ENCODE peak calls at places on chromosomes 11 and 22, in ten cellular contexts. Y is AG10803; X is activated CD4-positive, alpha-beta T cell treated with anti-CD3 and anti-CD28 coated beads for 24 hours; O is activated T-helper 2 cell treated with anti-CD3 and anti-CD28 coated beads, Interferon-gamma antibody, Interleukin-2, Interleukin-4, amounts not matched to agents 10 μg/mL and 5 μg/mL and 100 μg/mL, durations not matched to agents 14 hours and 24 hours and 36 hours; G is neuronal stem cell; J is stimulated activated CD4-positive, alpha-beta T cell treated with anti-CD3 and anti-CD28 coated beads, Interleukin-2, amount 100 ng/mL, for 4 hours; Z is DMS153; T is AG20443; Q is HT1080; D is heart right ventricle. P is an unnamed sample.

GRCh38 chr11:78219493-78220217 is 30.9 kb downstream of the USP35 start:
- DNase-seq in Y (no peak), X (no peak), O (no peak), G (no peak), J (no peak), Z (no peak), T (no peak), Q (no peak), D (no peak), P (no peak)

GRCh38 chr22:39283312-39284141 is 35.9 kb downstream of the RPL3 start:
- DNase-seq in Y (no peak), X (no peak), O (no peak), G (no peak), J (no peak), Z (no peak), T (no peak), Q (no peak), D (peak; percentile 74), P (no peak)

GRCh38 chr11:46697303-46697702 is 3.1 kb downstream of the ARHGAP1 start:
- DNase-seq in Y (no peak), X (no peak), O (no peak), G (no peak), J (no peak), Z (no peak), T (no peak), Q (no peak), D (peak; percentile 61), P (no peak)

GRCh38 chr11:8253566-8253965 is 10.1 kb downstream of the LMO1 start:
- DNase-seq in Y (no peak), X (no peak), O (no peak), G (no peak), J (no peak), Z (no peak), T (no peak), Q (no peak), D (no peak), P (no peak)

GRCh38 chr11:59008942-59009341 is 69.7 kb downstream of the GLYATL1 start:
- DNase-seq in Y (no peak), X (no peak), O (no peak), G (no peak), J (no peak), Z (no peak), T (no peak), Q (no peak), D (no peak), P (no peak)

GRCh38 chr11:65586676-65587075 is 8.9 kb downstream of the KCNK7 start:
- DNase-seq in Y (peak; percentile 59), X (no peak), O (no peak), G (peak; percentile 78), J (no peak), Z (no peak), T (peak; percentile 32), Q (no peak), D (no peak), P (no peak)

GRCh38 chr11:17924713-17925112 is 88.1 kb downstream of the SERGEF start:
- DNase-seq in Y (no peak), X (no peak), O (no peak), G (no peak), J (no peak), Z (no peak), T (no peak), Q (no peak), D (no peak), P (no peak)

GRCh38 chr11:35404397-35404775 is 15.0 kb downstream of the SLC1A2 start:
- DNase-seq in Y (peak; percentile 34), X (no peak), O (no peak), G (no peak), J (no peak), Z (peak; percentile 7), T (peak; percentile 68), Q (peak; percentile 60), D (no peak), P (peak; percentile 15)

GRCh38 chr22:45091254-45091854 is 72.4 kb upstream of the NUP50 start:
- DNase-seq in Y (no peak), X (no peak), O (no peak), G (no peak), J (no peak), Z (no peak), T (no peak), Q (no peak), D (no peak), P (no peak)

GRCh38 chr22:46619830-46620501 is at the start of gene GRAMD4:
- DNase-seq in Y (peak; percentile 15), X (no peak), O (no peak), G (no peak), J (no peak), Z (no peak), T (no peak), Q (peak; percentile 17), D (peak; percentile 74), P (peak; percentile 79)

GRCh38 chr22:17366830-17367229 is 2.4 kb upstream of the CECR2 start:
- DNase-seq in Y (no peak), X (no peak), O (no peak), G (peak; percentile 40), J (peak; percentile 16), Z (peak; percentile 9), T (no peak), Q (peak; percentile 2), D (peak; percentile 53), P (peak; percentile 50)

P was measured in DND-41.